ENCODE peak calls at places on chromosomes 1 and 21, in four cellular contexts. P, O, I and K are unnamed samples.

GRCh38 chr21:46568562-46568961 is 36.3 kb downstream of the S100B start:
- DNase-seq in O (no peak), I (no peak), P (no peak), K (no peak)

GRCh38 chr1:69459244-69459643 is 108.5 kb upstream of the LRRC7 start:
- DNase-seq in P (no peak), O (no peak), I (no peak), K (no peak)

GRCh38 chr1:207848234-207848633 is 62.7 kb downstream of the CD34 start:
- DNase-seq in O (peak; percentile 67), P (peak; percentile 91), I (peak; percentile 65), K (peak; percentile 65)

GRCh38 chr1:42334240-42335049 is 590 bp downstream of the FOXJ3 start:
- DNase-seq in I (peak; percentile 55), O (peak; percentile 58), P (peak; percentile 56), K (peak; percentile 42)

GRCh38 chr21:45088729-45089128 is 14.3 kb downstream of the ADARB1 start:
- DNase-seq in P (no peak), O (no peak), I (no peak), K (no peak)

GRCh38 chr1:113875714-113876113 is 4.2 kb upstream of the PTPN22 start:
- DNase-seq in O (no peak), P (no peak), I (no peak), K (no peak)

GRCh38 chr21:40575983-40576382 is 271.0 kb downstream of the DSCAM start:
- DNase-seq in P (no peak), O (no peak), I (no peak), K (peak; percentile 1)

GRCh38 chr1:193538004-193538355 is 351.6 kb upstream of the B3GALT2 start:
- DNase-seq in P (no peak), I (no peak), O (no peak), K (no peak)

GRCh38 chr1:95262928-95263327 is 28.9 kb downstream of the RWDD3 start:
- DNase-seq in P (no peak), I (no peak), O (no peak), K (no peak)

GRCh38 chr1:85894651-85895050 is 186.4 kb upstream of the ZNHIT6 start:
- DNase-seq in O (peak; percentile 68), P (peak; percentile 7), I (peak; percentile 11), K (peak; percentile 62)

GRCh38 chr1:155082941-155083541 is 4.4 kb downstream of the EFNA3 start:
- DNase-seq in P (no peak), O (no peak), I (no peak), K (no peak)

GRCh38 chr1:59505596-59506028 is 208.7 kb downstream of the FGGY start:
- DNase-seq in I (no peak), O (no peak), P (no peak), K (no peak)

GRCh38 chr1:119279441-119280415 is 88.9 kb upstream of the HAO2 start:
- DNase-seq in P (peak; percentile 75), O (peak; percentile 91), I (no peak), K (peak; percentile 82)

GRCh38 chr1:239858058-239858457 is 233.6 kb upstream of the FMN2 start:
- DNase-seq in I (no peak), O (peak; percentile 6), P (no peak), K (peak; percentile 60)

GRCh38 chr1:114235281-114235680 is 81.6 kb upstream of the SYT6 start:
- DNase-seq in P (no peak), I (no peak), O (no peak), K (no peak)

GRCh38 chr1:114755006-114755936 is 2.5 kb downstream of the CSDE1 start:
- DNase-seq in I (no peak), O (peak; percentile 23), P (no peak), K (no peak)

GRCh38 chr1:159141584-159142518 is 29.6 kb upstream of the CADM3 start:
- DNase-seq in P (peak; percentile 23), O (peak; percentile 62), I (no peak), K (peak; percentile 68)

GRCh38 chr1:151881479-151881878 is 27.8 kb downstream of the THEM4 start:
- DNase-seq in O (no peak), I (no peak), P (no peak), K (no peak)

GRCh38 chr1:109767596-109768334 is 4.0 kb upstream of the EPS8L3 start:
- DNase-seq in I (no peak), P (no peak), O (no peak), K (no peak)

GRCh38 chr1:35505911-35506798 is 51.0 kb downstream of the KIAA0319L start:
- DNase-seq in I (no peak), P (peak; percentile 92), O (peak; percentile 92), K (peak; percentile 85)

GRCh38 chr1:165943198-165943597 is 115.8 kb downstream of the UCK2 start:
- DNase-seq in O (peak; percentile 11), I (no peak), P (no peak), K (no peak)

GRCh38 chr1:173269490-173270230 is 62.5 kb upstream of the TNFSF4 start:
- DNase-seq in O (peak; percentile 91), P (peak; percentile 85), I (no peak), K (peak; percentile 86)

GRCh38 chr1:156619582-156619955 is 354 bp downstream of the HAPLN2 start:
- DNase-seq in P (no peak), I (no peak), O (no peak), K (no peak)

GRCh38 chr1:108897865-108898720 is 21.3 kb downstream of the GPSM2 start:
- DNase-seq in I (no peak), O (peak; percentile 85), P (no peak), K (peak; percentile 73)

GRCh38 chr1:94633051-94633450 is 91.5 kb upstream of the F3 start:
- DNase-seq in O (peak; percentile 81), P (peak; percentile 61), I (no peak), K (peak; percentile 34)

GRCh38 chr21:38789275-38789674 is 16.5 kb upstream of the ETS2 start:
- DNase-seq in P (no peak), I (no peak), O (no peak), K (no peak)

GRCh38 chr1:207645632-207646081 is 724 bp downstream of the CR1L start:
- DNase-seq in I (no peak), P (no peak), O (no peak), K (no peak)

GRCh38 chr1:114153621-114154145 is at the start of gene SYT6:
- DNase-seq in I (no peak), P (no peak), O (no peak), K (no peak)

GRCh38 chr1:10283318-10283984 is 73.1 kb downstream of the KIF1B start:
- DNase-seq in I (no peak), P (no peak), O (no peak), K (no peak)

GRCh38 chr1:198234511-198235251 is 77.9 kb downstream of the NEK7 start:
- DNase-seq in I (no peak), P (peak; percentile 16), O (peak; percentile 69), K (peak; percentile 66)

DNA sequence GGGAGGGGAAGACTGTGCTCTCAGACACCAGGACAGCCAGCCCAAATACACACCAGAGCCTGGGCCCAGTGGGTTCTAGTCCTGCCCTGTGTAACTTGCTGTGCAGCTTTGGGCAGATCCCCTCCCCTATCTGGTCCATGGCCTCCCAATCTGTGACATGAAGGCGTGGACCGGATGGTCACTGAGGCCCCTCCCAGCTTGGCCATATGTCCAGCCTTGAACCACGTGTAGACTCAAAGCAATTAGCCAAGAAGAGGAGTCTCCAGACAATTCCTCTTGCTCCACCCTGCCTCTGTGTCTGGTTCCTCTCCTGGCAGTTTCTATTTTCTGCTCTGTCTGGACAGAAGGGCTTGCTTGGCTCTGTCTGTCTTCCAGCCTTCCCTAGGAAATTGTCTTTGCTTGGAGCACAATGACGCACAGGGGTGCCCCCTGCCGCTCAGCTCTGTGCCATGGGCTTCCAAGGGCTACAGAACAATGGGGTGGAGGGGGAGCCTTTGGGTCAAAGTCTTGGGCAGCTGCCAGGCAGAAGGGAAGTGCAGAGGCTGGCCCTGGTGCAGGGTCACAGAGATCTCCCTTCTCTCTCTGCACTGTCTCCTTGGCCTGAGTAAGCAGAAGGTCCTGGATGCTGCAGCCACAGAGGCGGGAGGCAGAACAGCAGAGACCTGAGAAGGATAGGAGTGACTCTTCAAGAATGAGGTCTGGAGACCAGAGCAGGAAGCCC is 66.1 kb downstream of the TENT5C start:
- DNase-seq in O (peak; percentile 46), I (peak; percentile 76), P (no peak), K (peak; percentile 27)
- TF ChIP-seq CTCF in O (peak; percentile 41), I (peak; percentile 38), P (no peak), K (peak; percentile 27)

GRCh38 chr1:997728-998050 is 2.2 kb downstream of the HES4 start:
- DNase-seq in I (peak; percentile 12), P (no peak), O (no peak), K (no peak)

GRCh38 chr1:998905-999796 is 746 bp downstream of the HES4 start:
- DNase-seq in P (no peak), I (peak; percentile 34), O (no peak), K (peak; percentile 38)

GRCh38 chr1:995665-996633 is 3.9 kb downstream of the HES4 start:
- DNase-seq in P (no peak), O (no peak), I (peak; percentile 15), K (no peak)

GRCh38 chr1:998051-998821 is 1.7 kb downstream of the HES4 start:
- DNase-seq in I (peak; percentile 12), O (no peak), P (no peak), K (no peak)

GRCh38 chr1:996851-997727 is 2.8 kb downstream of the HES4 start:
- DNase-seq in O (no peak), I (no peak), P (no peak), K (no peak)
- H3K4me3 ChIP-seq in O (no peak overlapping the region), I (no peak overlapping the region), P (no peak overlapping the region), K (no peak overlapping the region)

GRCh38 chr1:181040284-181040865 is 6.6 kb downstream of the MR1 start:
- DNase-seq in I (no peak), O (no peak), P (no peak), K (no peak)

GRCh38 chr1:181043025-181043880 is 9.5 kb downstream of the MR1 start:
- DNase-seq in P (no peak), I (no peak), O (peak; percentile 48), K (no peak)

DNA sequence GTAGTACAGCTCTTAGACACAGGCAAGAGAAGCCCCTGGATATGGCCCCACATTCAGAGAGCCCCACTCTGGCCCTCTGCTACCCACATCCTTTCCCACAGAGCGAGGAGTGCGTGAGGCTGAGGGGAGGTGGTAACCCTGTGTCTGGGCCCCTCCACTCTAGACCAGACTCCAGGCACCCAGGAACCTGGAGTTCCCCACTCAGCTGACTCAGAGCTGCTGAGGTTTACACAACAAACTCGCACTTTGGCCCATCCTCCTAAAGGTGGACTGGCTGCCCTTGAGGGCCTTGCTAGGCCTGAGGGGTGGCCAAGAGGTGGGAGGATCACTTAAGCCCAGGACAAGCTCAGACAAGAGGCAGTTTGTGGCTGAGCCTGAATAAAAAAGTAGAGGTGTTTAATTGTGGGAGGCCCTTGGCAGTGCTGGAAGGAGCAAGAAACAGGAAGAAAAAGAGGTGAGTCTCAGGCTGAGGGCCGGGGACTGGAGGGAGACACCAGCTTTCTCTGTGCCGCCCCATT is 10.7 kb downstream of the MR1 start:
- DNase-seq in I (peak; percentile 16), P (no peak), O (peak; percentile 60), K (no peak)
- TF ChIP-seq CTCF in I (no peak), P (no peak), O (no peak), K (no peak)

GRCh38 chr21:42674351-42674940 is 21.0 kb downstream of the PDE9A start:
- DNase-seq in O (no peak), P (no peak), I (peak; percentile 50), K (no peak)
- H3K4me3 ChIP-seq in O (no peak overlapping the region), P (no peak overlapping the region), I (peak overlapping the region; percentile 32), K (no peak overlapping the region)

GRCh38 chr1:22731924-22732522 is 21.4 kb downstream of the EPHB2 start:
- DNase-seq in O (peak; percentile 49), I (no peak), P (no peak), K (no peak)
- TF ChIP-seq CTCF in O (peak; percentile 72), I (no peak), P (peak; percentile 45), K (peak; percentile 32)